ENCODE peak calls at places on chromosomes 12 and 14, in ten cellular contexts. U is stimulated activated CD4-positive, alpha-beta T cell treated with anti-CD3 and anti-CD28 coated beads, Interleukin-12 subunit alpha, Interleukin-12 subunit beta, amount 100 ng/mL, for 4 hours; V is NCI-H526 treated with DMSO at 0.1 percent for 48 hours; X is progenitor cell of endocrine pancreas; A is nephron progenitor cell; F is stomach; D is ureter; R is activated CD4-positive, alpha-beta T cell treated with anti-CD3 and anti-CD28 coated beads, Interleukin-2, amount 10 ng/mL, durations not matched to agents 7 days and 5 days; K is hypothalamus; B is H54. G is an unnamed sample.
A peak's percentile ranks its signal among the peaks of the same experiment; 100 is the strongest.

GRCh38 chr14:95679148-95679547 is 7.1 kb upstream of the TCL1B start:
- DNase-seq in U (no peak), V (no peak), X (no peak), A (no peak), F (no peak), D (no peak), R (no peak), K (no peak), B (no peak), G (peak; percentile 10)

GRCh38 chr12:111598637-111599458 is at the start of gene ATXN2:
- DNase-seq in U (peak; percentile 70), V (peak; percentile 56), X (peak; percentile 41), A (peak; percentile 75), F (peak; percentile 55), D (peak; percentile 71), R (peak; percentile 68), K (peak; percentile 68), B (peak; percentile 58), G (no peak)

GRCh38 chr14:77212933-77213656 is 31.5 kb downstream of the TMEM63C start:
- DNase-seq in U (peak; percentile 18), V (peak; percentile 24), X (peak; percentile 70), A (peak; percentile 71), F (peak; percentile 51), D (no peak), R (peak; percentile 46), K (peak; percentile 10), B (peak; percentile 35), G (no peak)

GRCh38 chr12:46304080-46304479 is 35.2 kb upstream of the SLC38A1 start:
- DNase-seq in U (no peak), V (no peak), X (no peak), A (no peak), F (no peak), D (no peak), R (no peak), K (no peak), B (no peak), G (no peak)

GRCh38 chr12:85424581-85425348 is 144.7 kb downstream of the ALX1 start:
- DNase-seq in U (no peak), V (no peak), X (peak; percentile 12), A (peak; percentile 37), F (peak; percentile 45), D (no peak), R (peak; percentile 10), K (no peak), B (no peak), G (no peak)

GRCh38 chr12:73057428-73057827 is 785.3 kb downstream of the TRHDE start:
- DNase-seq in U (no peak), V (no peak), X (no peak), A (no peak), F (no peak), D (no peak), R (no peak), K (no peak), B (no peak), G (no peak)

GRCh38 chr14:82192387-82192786 is 658.7 kb upstream of the SEL1L start:
- DNase-seq in U (no peak), V (no peak), X (no peak), A (no peak), F (no peak), D (no peak), R (no peak), K (no peak), B (no peak), G (no peak)

GRCh38 chr12:104348994-104349494 is 45.5 kb downstream of the EID3 start:
- DNase-seq in U (no peak), V (no peak), X (no peak), A (no peak), F (no peak), D (no peak), R (no peak), K (no peak), B (no peak), G (no peak)

GRCh38 chr14:104299993-104300761 is 161.8 kb downstream of the KIF26A start:
- DNase-seq in U (no peak), V (no peak), X (no peak), A (no peak), F (peak; percentile 62), D (no peak), R (no peak), K (no peak), B (no peak), G (no peak)

GRCh38 chr12:109590566-109590965 is 17.0 kb downstream of the MVK start:
- DNase-seq in U (no peak), V (no peak), X (no peak), A (no peak), F (no peak), D (no peak), R (no peak), K (no peak), B (no peak), G (no peak)

G was measured in left lobe of liver.